ENCODE peak calls at places on chromosome 14, in seven cellular contexts. N, U, S, V, Q, Y and K are unnamed samples.

GRCh38 chr14:74550071-74550470 is 56.5 kb downstream of the ISCA2 start:
- DNase-seq in N (no peak), U (no peak), S (no peak), V (no peak), Q (no peak), Y (no peak), K (no peak)

GRCh38 chr14:100909439-100909838 is 5.9 kb upstream of the RTL1 start:
- DNase-seq in N (no peak), U (no peak), S (no peak), V (no peak), Q (no peak), Y (no peak), K (no peak)

GRCh38 chr14:68363401-68363800 is 429.5 kb downstream of the ZFP36L1 start:
- DNase-seq in N (no peak), U (no peak), S (no peak), V (no peak), Q (no peak), Y (no peak), K (no peak)

GRCh38 chr14:74856366-74856765 is 19.6 kb downstream of the PROX2 start:
- DNase-seq in N (no peak), U (no peak), S (no peak), V (no peak), Q (no peak), Y (no peak), K (no peak)

GRCh38 chr14:95521001-95521400 is 4.6 kb upstream of the SYNE3 start:
- DNase-seq in N (no peak), U (no peak), S (no peak), V (no peak), Q (no peak), Y (no peak), K (no peak)

GRCh38 chr14:34330846-34331245 is 131.2 kb downstream of the SPTSSA start:
- DNase-seq in N (no peak), U (no peak), S (no peak), V (no peak), Q (no peak), Y (no peak), K (no peak)

GRCh38 chr14:34254031-34254430 is 208.0 kb downstream of the SPTSSA start:
- DNase-seq in N (no peak), U (no peak), S (no peak), V (no peak), Q (no peak), Y (peak), K (no peak)

GRCh38 chr14:100439781-100440180 is 116.6 kb downstream of the SLC25A47 start:
- DNase-seq in N (no peak), U (no peak), S (no peak), V (no peak), Q (peak), Y (peak), K (no peak)

GRCh38 chr14:99619873-99620834 is 16.1 kb upstream of the CCDC85C start:
- DNase-seq in N (no peak), U (no peak), S (no peak), V (no peak), Q (peak), Y (no peak), K (peak)

GRCh38 chr14:32102152-32102787 is 25.2 kb downstream of the ARHGAP5 start:
- DNase-seq in N (no peak), U (no peak), S (no peak), V (no peak), Q (no peak), Y (no peak), K (peak)

GRCh38 chr14:50008562-50009355 is 107.6 kb downstream of the VCPKMT start:
- DNase-seq in N (no peak), U (no peak), S (no peak), V (no peak), Q (no peak), Y (peak), K (no peak)

GRCh38 chr14:45246633-45247173 is 6.3 kb downstream of the MIS18BP1 start:
- DNase-seq in N (no peak), U (no peak), S (no peak), V (no peak), Q (no peak), Y (no peak), K (no peak)

GRCh38 chr14:89186850-89187376 is 230.1 kb downstream of the FOXN3 start:
- DNase-seq in N (no peak), U (no peak), S (no peak), V (peak), Q (no peak), Y (no peak), K (no peak)

GRCh38 chr14:95052016-95052585 is 105.2 kb downstream of the DICER1 start:
- DNase-seq in N (no peak), U (peak), S (no peak), V (no peak), Q (no peak), Y (no peak), K (no peak)

GRCh38 chr14:23249810-23250209 is 12.1 kb downstream of the RNF212B start:
- DNase-seq in N (no peak), U (no peak), S (no peak), V (no peak), Q (no peak), Y (no peak), K (no peak)

GRCh38 chr14:86639146-86639545 is 1109.2 kb downstream of the FLRT2 start:
- DNase-seq in N (no peak), U (no peak), S (no peak), V (no peak), Q (no peak), Y (no peak), K (no peak)

GRCh38 chr14:59354666-59355065 is 110.5 kb downstream of the GPR135 start:
- DNase-seq in N (no peak), U (no peak), S (no peak), V (no peak), Q (no peak), Y (peak), K (peak)

GRCh38 chr14:33812596-33812995 is 138.3 kb downstream of the EGLN3 start:
- DNase-seq in N (no peak), U (no peak), S (no peak), V (no peak), Q (no peak), Y (no peak), K (no peak)

GRCh38 chr14:100827751-100828447 is 2.0 kb downstream of the MEG3 start:
- DNase-seq in N (no peak), U (no peak), S (no peak), V (peak), Q (no peak), Y (peak), K (peak)

GRCh38 chr14:70013269-70013873 is 134.2 kb downstream of the SMOC1 start:
- DNase-seq in N (no peak), U (no peak), S (no peak), V (peak), Q (no peak), Y (peak), K (no peak)

GRCh38 chr14:38255673-38256357 is at the start of gene CLEC14A:
- DNase-seq in N (no peak), U (peak), S (peak), V (peak), Q (peak), Y (no peak), K (no peak)

GRCh38 chr14:23352506-23353432 is at the start of gene SLC22A17:
- DNase-seq in N (peak), U (peak), S (peak), V (peak), Q (peak), Y (peak), K (peak)

DNA sequence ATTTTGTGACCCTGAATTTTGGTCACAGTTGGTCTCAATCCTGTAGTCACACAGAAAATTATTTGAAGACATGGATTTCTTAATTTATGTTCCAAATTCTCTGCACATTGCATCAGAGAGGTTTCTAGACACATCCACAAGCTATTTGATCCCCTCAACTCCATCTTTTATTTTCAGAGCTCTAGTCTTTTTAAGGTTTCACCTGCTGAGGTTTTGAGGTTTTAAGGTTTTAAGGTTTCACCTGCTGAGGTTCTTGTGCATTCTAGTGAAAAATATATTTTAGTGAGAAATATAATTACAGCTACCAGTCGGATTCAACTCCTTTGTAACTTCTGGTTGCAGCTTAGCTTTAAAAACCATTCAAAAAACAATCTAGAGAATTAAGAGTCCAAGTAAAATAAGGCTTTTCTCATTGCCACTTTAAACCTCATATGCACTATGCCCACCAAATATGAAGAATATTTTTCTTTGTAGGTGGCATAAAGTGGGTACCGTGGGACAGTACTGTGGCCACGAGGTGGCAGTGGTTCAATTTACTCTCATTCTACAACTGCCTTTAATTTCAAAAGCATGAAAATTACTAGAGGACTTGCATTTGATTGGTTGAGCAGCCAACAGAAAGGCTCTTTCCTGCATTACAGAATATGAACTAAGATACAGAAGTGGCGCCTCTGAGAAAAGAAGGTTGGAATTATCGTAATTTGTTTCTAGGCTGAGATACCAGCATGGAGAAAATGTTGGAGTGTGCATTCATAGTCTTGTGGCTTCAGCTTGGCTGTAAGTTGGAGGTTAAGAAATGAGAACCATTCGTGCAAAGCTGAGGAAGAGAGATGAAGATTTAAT is 366.5 kb upstream of the OR4E1 start:
- DNase-seq in N (no peak), U (no peak), S (no peak), V (no peak), Q (no peak), Y (peak), K (no peak)
- TF ChIP-seq CTCF in N (peak), U (peak), S (peak), V (peak), Q (no peak), Y (peak), K (peak)

GRCh38 chr14:104985675-104986486 is at the start of gene CLBA1:
- DNase-seq in N (peak), U (peak), S (peak), V (peak), Q (peak), Y (peak), K (peak)
- TF ChIP-seq CTCF in N (no peak), U (no peak), S (no peak), V (no peak), Q (no peak), Y (no peak), K (no peak)

GRCh38 chr14:56708704-56709103 is 101.6 kb downstream of the OTX2 start:
- DNase-seq in N (no peak), U (no peak), S (no peak), V (no peak), Q (no peak), Y (no peak), K (no peak)

GRCh38 chr14:56709201-56709600 is 101.1 kb downstream of the OTX2 start:
- DNase-seq in N (no peak), U (no peak), S (no peak), V (no peak), Q (no peak), Y (no peak), K (no peak)

GRCh38 chr14:56702515-56702914 is 107.8 kb downstream of the OTX2 start:
- DNase-seq in N (no peak), U (no peak), S (no peak), V (no peak), Q (no peak), Y (no peak), K (no peak)

DNA sequence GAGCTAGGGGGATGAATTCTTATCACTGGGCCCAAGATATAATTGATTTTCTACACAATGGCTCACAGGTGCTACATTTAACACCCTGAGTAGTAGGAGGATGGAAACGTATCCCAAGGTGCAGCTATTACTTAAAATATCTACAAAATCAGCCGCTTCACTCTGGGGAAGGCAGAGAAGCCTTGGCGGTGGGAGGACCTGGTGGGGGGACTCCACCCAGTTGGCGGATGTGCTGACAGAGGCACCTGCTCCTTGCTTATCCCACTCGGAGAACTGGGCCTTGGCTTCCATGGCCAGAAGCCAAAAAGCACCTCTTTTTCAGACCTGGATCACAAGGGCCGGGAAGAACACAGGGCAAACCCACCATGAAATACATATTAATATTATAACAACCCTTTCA is 106.3 kb downstream of the OTX2 start:
- DNase-seq in N (no peak), U (no peak), S (no peak), V (no peak), Q (no peak), Y (no peak), K (no peak)
- TF ChIP-seq CTCF in N (no peak), U (no peak), S (no peak), V (no peak), Q (no peak), Y (no peak), K (no peak)

GRCh38 chr14:104948736-104949031 is 24.0 kb downstream of the PLD4 start:
- DNase-seq in N (no peak), U (no peak), S (no peak), V (no peak), Q (no peak), Y (no peak), K (no peak)
- TF ChIP-seq CTCF in N (no peak), U (no peak), S (no peak), V (no peak), Q (no peak), Y (no peak), K (no peak)

GRCh38 chr14:63371033-63371432 is 52.3 kb upstream of the GPHB5 start:
- DNase-seq in N (no peak), U (no peak), S (no peak), V (no peak), Q (no peak), Y (no peak), K (no peak)

GRCh38 chr14:63362305-63362914 is 43.7 kb upstream of the GPHB5 start:
- DNase-seq in N (no peak), U (no peak), S (no peak), V (no peak), Q (no peak), Y (no peak), K (no peak)

GRCh38 chr14:63367742-63368364 is 49.1 kb upstream of the GPHB5 start:
- DNase-seq in N (no peak), U (no peak), S (no peak), V (no peak), Q (no peak), Y (no peak), K (no peak)
- TF ChIP-seq CTCF in N (no peak), U (no peak), S (no peak), V (no peak), Q (no peak), Y (no peak), K (peak)

DNA sequence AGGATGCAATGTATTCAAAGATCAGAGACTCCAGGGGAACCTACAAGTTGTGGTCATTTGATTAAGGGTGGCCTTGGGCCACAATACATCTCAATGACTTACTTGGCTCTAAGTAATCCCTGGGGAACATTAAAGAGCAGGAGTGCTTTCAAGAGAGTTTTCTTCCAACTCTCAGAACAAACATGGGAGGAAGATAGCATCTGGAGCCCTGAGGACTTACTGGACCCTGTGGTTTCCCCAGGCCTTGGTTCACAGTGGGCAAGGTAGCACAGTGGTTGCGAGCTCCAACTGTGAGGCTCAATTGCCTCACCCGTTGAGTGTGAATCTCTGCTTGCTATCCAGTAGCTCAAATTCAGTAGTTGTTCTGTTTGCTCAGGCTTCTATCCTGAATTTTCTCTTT is 32.4 kb downstream of the STXBP6 start:
- DNase-seq in N (no peak), U (no peak), S (no peak), V (no peak), Q (no peak), Y (no peak), K (no peak)
- TF ChIP-seq CTCF in N (no peak), U (no peak), S (no peak), V (no peak), Q (no peak), Y (no peak), K (no peak)

DNA sequence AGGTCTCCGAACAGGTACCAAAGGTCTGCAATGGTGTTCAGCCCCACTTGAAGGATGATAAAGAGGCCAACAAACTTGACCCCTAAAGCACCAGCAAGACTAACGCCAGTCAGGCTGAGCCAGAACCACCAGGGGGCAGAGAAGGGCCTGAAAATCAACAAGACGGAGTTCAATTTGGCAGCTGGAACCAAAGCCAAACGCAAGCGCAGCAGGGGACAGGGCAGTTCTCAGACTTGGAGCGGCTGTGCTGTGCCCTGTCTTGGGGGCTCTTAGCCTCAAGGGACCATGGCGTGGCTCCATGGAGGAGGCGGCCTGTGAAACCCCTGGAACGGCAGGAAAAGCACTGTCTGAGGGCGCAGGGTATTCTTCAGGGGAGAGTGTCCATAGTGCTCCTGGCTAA is 19.6 kb downstream of the POMT2 start:
- DNase-seq in N (peak), U (no peak), S (peak), V (peak), Q (peak), Y (peak), K (peak)
- TF ChIP-seq CTCF in N (peak), U (peak), S (peak), V (peak), Q (peak), Y (peak), K (peak)

GRCh38 chr14:76770521-76771431 is 9.5 kb downstream of the VASH1 start:
- DNase-seq in N (no peak), U (peak), S (no peak), V (no peak), Q (peak), Y (no peak), K (no peak)

GRCh38 chr14:76768671-76769500 is 7.6 kb downstream of the VASH1 start:
- DNase-seq in N (no peak), U (peak), S (no peak), V (no peak), Q (peak), Y (no peak), K (no peak)

GRCh38 chr14:76767681-76768055 is 6.4 kb downstream of the VASH1 start:
- DNase-seq in N (no peak), U (no peak), S (no peak), V (no peak), Q (peak), Y (no peak), K (no peak)

GRCh38 chr14:76769636-76770292 is 8.5 kb downstream of the VASH1 start:
- DNase-seq in N (no peak), U (no peak), S (no peak), V (no peak), Q (peak), Y (no peak), K (no peak)

GRCh38 chr14:76768201-76768656 is 7.0 kb downstream of the VASH1 start:
- DNase-seq in N (no peak), U (peak), S (no peak), V (no peak), Q (peak), Y (no peak), K (no peak)
- TF ChIP-seq CTCF in N (no peak), U (no peak), S (no peak), V (no peak), Q (no peak), Y (no peak), K (no peak)